ENCODE peak calls at places on chromosomes 12 and 14, in nine cellular contexts. M, L, A, T, N, Z, F, C and I are unnamed samples.

GRCh38 chr12:124520258-124520657 is 47.2 kb downstream of the NCOR2 start:
- DNase-seq in M (peak; percentile 34), L (peak; percentile 49), A (no peak), T (peak; percentile 82), N (peak; percentile 65), Z (no peak), F (peak; percentile 44), C (peak; percentile 87), I (peak; percentile 87)

GRCh38 chr12:49066120-49066519 is 3.7 kb downstream of the RHEBL1 start:
- DNase-seq in M (no peak), L (no peak), A (no peak), T (no peak), N (no peak), Z (no peak), F (no peak), C (no peak), I (no peak)

GRCh38 chr12:20656600-20656999 is 38.5 kb upstream of the SLCO1C1 start:
- DNase-seq in M (peak; percentile 94), L (no peak), A (no peak), T (no peak), N (no peak), Z (no peak), F (no peak), C (no peak), I (no peak)

GRCh38 chr14:20429801-20430669 is 5.9 kb downstream of the KLHL33 start:
- DNase-seq in M (peak; percentile 30), L (no peak), A (no peak), T (no peak), N (no peak), Z (no peak), F (peak; percentile 60), C (no peak), I (no peak)

GRCh38 chr12:44817687-44818086 is 58.4 kb downstream of the NELL2 start:
- DNase-seq in M (no peak), L (no peak), A (no peak), T (no peak), N (no peak), Z (no peak), F (no peak), C (no peak), I (no peak)

GRCh38 chr14:99357856-99358390 is 85.9 kb upstream of the BCL11B start:
- DNase-seq in M (no peak), L (no peak), A (no peak), T (no peak), N (no peak), Z (no peak), F (no peak), C (no peak), I (no peak)

GRCh38 chr12:64025174-64025958 is 180.9 kb downstream of the SRGAP1 start:
- DNase-seq in M (no peak), L (no peak), A (no peak), T (no peak), N (no peak), Z (no peak), F (no peak), C (peak; percentile 28), I (no peak)

GRCh38 chr12:72642726-72643125 is 370.6 kb downstream of the TRHDE start:
- DNase-seq in M (no peak), L (no peak), A (no peak), T (no peak), N (no peak), Z (no peak), F (no peak), C (no peak), I (no peak)

GRCh38 chr14:96227428-96227827 is 22.8 kb downstream of the BDKRB2 start:
- DNase-seq in M (no peak), L (no peak), A (no peak), T (no peak), N (no peak), Z (no peak), F (no peak), C (no peak), I (no peak)

GRCh38 chr14:61103541-61104339 is 122.7 kb downstream of the SLC38A6 start:
- DNase-seq in M (peak; percentile 78), L (peak; percentile 96), A (peak; percentile 76), T (no peak), N (peak; percentile 76), Z (no peak), F (peak; percentile 25), C (peak; percentile 92), I (peak; percentile 99)

GRCh38 chr12:75177997-75178396 is 31.6 kb downstream of the KCNC2 start:
- DNase-seq in M (peak; percentile 7), L (peak; percentile 28), A (peak; percentile 86), T (no peak), N (no peak), Z (no peak), F (no peak), C (peak; percentile 96), I (peak; percentile 92)

GRCh38 chr14:54981698-54982097 is 45.2 kb downstream of the WDHD1 start:
- DNase-seq in M (no peak), L (no peak), A (no peak), T (no peak), N (no peak), Z (no peak), F (no peak), C (no peak), I (peak; percentile 42)

GRCh38 chr14:88868558-88869159 is 44.2 kb downstream of the TTC8 start:
- DNase-seq in M (peak; percentile 12), L (no peak), A (peak; percentile 24), T (no peak), N (no peak), Z (no peak), F (no peak), C (peak; percentile 39), I (peak; percentile 56)

GRCh38 chr12:60173213-60174170 is 577.7 kb downstream of the SLC16A7 start:
- DNase-seq in M (no peak), L (no peak), A (no peak), T (no peak), N (no peak), Z (no peak), F (no peak), C (no peak), I (no peak)

GRCh38 chr14:101372494-101372813 is 188.8 kb upstream of the DIO3 start:
- DNase-seq in M (no peak), L (no peak), A (no peak), T (no peak), N (no peak), Z (no peak), F (no peak), C (no peak), I (no peak)

GRCh38 chr14:96125536-96125935 is 79.1 kb upstream of the BDKRB2 start:
- DNase-seq in M (no peak), L (no peak), A (no peak), T (no peak), N (no peak), Z (no peak), F (no peak), C (no peak), I (no peak)

GRCh38 chr12:23025372-23026021 is 400.5 kb downstream of the ETNK1 start:
- DNase-seq in M (no peak), L (no peak), A (no peak), T (no peak), N (no peak), Z (no peak), F (no peak), C (no peak), I (no peak)

GRCh38 chr14:98290596-98290995 is 981.4 kb downstream of the BCL11B start:
- DNase-seq in M (no peak), L (no peak), A (no peak), T (no peak), N (no peak), Z (no peak), F (no peak), C (peak; percentile 75), I (peak; percentile 41)

DNA sequence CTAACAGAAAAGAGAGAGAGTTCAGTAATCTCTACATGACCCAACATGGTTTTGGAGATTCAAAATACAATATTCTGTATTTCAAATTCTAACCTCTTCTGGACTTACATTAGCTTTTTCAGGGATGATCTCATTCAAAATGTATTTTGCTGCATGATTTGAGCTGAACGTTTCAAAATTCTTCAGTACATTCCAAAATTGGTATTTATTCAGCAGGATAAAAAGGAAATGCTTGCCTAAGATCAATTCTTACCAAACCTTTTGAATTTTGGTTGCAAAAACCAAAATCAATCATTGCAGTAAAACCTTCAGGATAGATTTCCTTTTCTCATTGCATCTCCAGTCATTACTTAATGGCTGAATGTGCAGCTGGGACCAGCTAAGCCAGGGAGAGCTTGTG is 1761.3 kb upstream of the SEL1L start:
- DNase-seq in M (no peak), L (no peak), A (no peak), T (no peak), N (no peak), Z (no peak), F (no peak), C (no peak), I (no peak)
- H3K4me1 ChIP-seq in M (no peaks in the 10 kb centered on the region), L (no peaks in the 10 kb centered on the region), A (no peaks in the 10 kb centered on the region), T (no peaks in the 10 kb centered on the region), N (peaks cover 3% of the 10 kb centered on the region), Z (no peaks in the 10 kb centered on the region), F (no peaks in the 10 kb centered on the region), C (no peaks in the 10 kb centered on the region), I (no peaks in the 10 kb centered on the region)

GRCh38 chr12:47824629-47825028 is 4.9 kb upstream of the HDAC7 start:
- DNase-seq in M (no peak), L (no peak), A (no peak), T (no peak), N (no peak), Z (no peak), F (no peak), C (no peak), I (no peak)
- H3K4me1 ChIP-seq in M (peaks cover 46% of the 10 kb centered on the region), L (peaks cover 69% of the 10 kb centered on the region), A (peaks cover 60% of the 10 kb centered on the region), T (peaks cover 93% of the 10 kb centered on the region), N (peaks cover 90% of the 10 kb centered on the region), Z (peaks cover 74% of the 10 kb centered on the region), F (peaks cover 49% of the 10 kb centered on the region), C (peaks cover 54% of the 10 kb centered on the region), I (peaks cover 81% of the 10 kb centered on the region)

DNA sequence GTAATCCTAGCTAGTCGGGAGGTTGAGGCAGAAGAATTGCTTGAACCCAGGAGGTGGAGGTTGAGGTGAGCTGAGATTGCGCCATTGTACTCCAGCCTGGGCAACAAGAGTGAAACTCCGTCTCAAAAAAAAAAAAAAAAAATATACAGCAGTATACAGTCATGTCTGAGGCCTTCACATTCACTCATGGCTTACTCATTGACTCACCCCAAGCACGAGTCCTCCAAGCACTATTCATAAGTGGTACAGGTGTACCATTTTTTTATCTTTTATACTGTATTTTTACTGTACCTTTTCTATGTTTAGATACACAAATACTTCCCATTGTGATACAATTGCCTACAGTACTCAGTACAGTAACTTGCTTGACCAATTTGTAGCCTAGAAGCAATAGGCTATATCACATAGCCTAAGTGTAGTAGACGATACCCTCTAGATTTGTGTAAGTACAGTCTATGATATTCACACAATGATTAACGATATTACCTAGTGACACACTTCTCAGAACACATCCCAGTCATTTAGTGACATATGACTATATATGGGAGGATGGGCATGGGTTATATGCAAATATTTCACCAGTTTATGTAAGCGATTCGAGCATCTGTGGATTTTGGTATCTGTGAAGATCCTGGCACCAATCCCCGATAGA is 12.2 kb downstream of the LLPH start:
- DNase-seq in M (no peak), L (no peak), A (no peak), T (no peak), N (no peak), Z (no peak), F (no peak), C (peak; percentile 69), I (no peak)
- H3K4me1 ChIP-seq in M (no peaks in the 10 kb centered on the region), L (no peaks in the 10 kb centered on the region), A (no peaks in the 10 kb centered on the region), T (no peaks in the 10 kb centered on the region), N (peaks cover 18% of the 10 kb centered on the region), Z (no peaks in the 10 kb centered on the region), F (no peaks in the 10 kb centered on the region), C (no peaks in the 10 kb centered on the region), I (no peaks in the 10 kb centered on the region)

DNA sequence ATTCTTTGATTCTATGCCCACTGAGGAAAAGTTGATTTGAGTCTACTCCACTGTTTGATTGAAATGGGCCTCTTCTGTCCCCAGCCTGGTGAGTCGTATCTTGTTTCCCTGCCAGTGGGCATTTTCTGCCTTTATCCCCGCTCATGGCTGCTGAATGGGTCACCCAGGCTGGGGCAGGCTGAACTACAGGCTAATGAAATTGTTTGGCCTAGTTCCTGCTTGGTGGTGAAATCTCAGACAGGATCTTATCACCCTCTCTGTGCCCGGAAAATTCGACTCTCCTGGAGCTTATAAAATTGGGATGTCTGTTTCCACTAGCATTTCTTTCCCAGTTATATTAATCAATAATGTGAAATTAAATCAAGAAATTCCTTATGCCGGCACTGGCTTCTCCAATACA is 65.0 kb downstream of the CHST11 start:
- DNase-seq in M (no peak), L (no peak), A (no peak), T (no peak), N (peak; percentile 25), Z (no peak), F (no peak), C (no peak), I (peak; percentile 78)
- H3K4me1 ChIP-seq in M (no peaks in the 10 kb centered on the region), L (peaks cover 23% of the 10 kb centered on the region), A (peaks cover 8% of the 10 kb centered on the region), T (peaks cover 75% of the 10 kb centered on the region), N (peaks cover 45% of the 10 kb centered on the region), Z (peaks cover 8% of the 10 kb centered on the region), F (peaks cover 6% of the 10 kb centered on the region), C (no peaks in the 10 kb centered on the region), I (peaks cover 20% of the 10 kb centered on the region)